ENCODE peak calls at places on chromosomes 6 and 20, in five cellular contexts. One of them, this sample, is unnamed.

GRCh38 chr6:133961831-133962230 is 8.8 kb downstream of the TBPL1 start:
- DNase-seq in dorsolateral prefrontal cortex: no peak
- DNase-seq in coronary artery: no peak
- DNase-seq in CD8-positive, alpha-beta T cell: no peak
- DNase-seq in body of pancreas: no peak
- DNase-seq in this sample: no peak

GRCh38 chr20:20752712-20753111 is 40.3 kb upstream of the RALGAPA2 start:
- DNase-seq in coronary artery: no peak
- DNase-seq in body of pancreas: no peak
- DNase-seq in dorsolateral prefrontal cortex: no peak
- DNase-seq in CD8-positive, alpha-beta T cell: no peak
- DNase-seq in this sample: no peak

GRCh38 chr20:50724851-50725721 is 6.3 kb upstream of the PARD6B start:
- DNase-seq in dorsolateral prefrontal cortex: peak; percentile 68
- DNase-seq in CD8-positive, alpha-beta T cell: no peak
- DNase-seq in body of pancreas: peak; percentile 42
- DNase-seq in coronary artery: peak; percentile 95
- DNase-seq in this sample: no peak

GRCh38 chr6:89007209-89008001 is 44.0 kb upstream of the RNGTT start:
- DNase-seq in body of pancreas: no peak
- DNase-seq in coronary artery: no peak
- DNase-seq in CD8-positive, alpha-beta T cell: no peak
- DNase-seq in dorsolateral prefrontal cortex: no peak
- DNase-seq in this sample: peak; percentile 38

GRCh38 chr20:4959582-4959981 is 41.7 kb downstream of the SLC23A2 start:
- DNase-seq in dorsolateral prefrontal cortex: no peak
- DNase-seq in coronary artery: no peak
- DNase-seq in CD8-positive, alpha-beta T cell: no peak
- DNase-seq in body of pancreas: no peak
- DNase-seq in this sample: no peak

GRCh38 chr6:25122001-25122400 is 157.2 kb upstream of the CARMIL1 start:
- DNase-seq in CD8-positive, alpha-beta T cell: no peak
- DNase-seq in body of pancreas: no peak
- DNase-seq in dorsolateral prefrontal cortex: no peak
- DNase-seq in coronary artery: no peak
- DNase-seq in this sample: no peak

GRCh38 chr6:46655803-46656202 is 3.0 kb downstream of the SLC25A27 start:
- DNase-seq in coronary artery: no peak
- DNase-seq in dorsolateral prefrontal cortex: no peak
- DNase-seq in CD8-positive, alpha-beta T cell: no peak
- DNase-seq in body of pancreas: peak; percentile 14
- DNase-seq in this sample: no peak

GRCh38 chr6:44228433-44228832 is 5.0 kb downstream of the SLC29A1 start:
- DNase-seq in coronary artery: no peak
- DNase-seq in body of pancreas: no peak
- DNase-seq in dorsolateral prefrontal cortex: peak; percentile 24
- DNase-seq in CD8-positive, alpha-beta T cell: no peak
- DNase-seq in this sample: no peak

GRCh38 chr20:10622657-10623418 is 51.0 kb downstream of the JAG1 start:
- DNase-seq in body of pancreas: peak; percentile 23
- DNase-seq in CD8-positive, alpha-beta T cell: no peak
- DNase-seq in coronary artery: no peak
- DNase-seq in dorsolateral prefrontal cortex: no peak
- DNase-seq in this sample: no peak

GRCh38 chr6:118739976-118740771 is 88.8 kb upstream of the CEP85L start:
- DNase-seq in body of pancreas: no peak
- DNase-seq in dorsolateral prefrontal cortex: no peak
- DNase-seq in CD8-positive, alpha-beta T cell: no peak
- DNase-seq in coronary artery: no peak
- DNase-seq in this sample: no peak

DNA sequence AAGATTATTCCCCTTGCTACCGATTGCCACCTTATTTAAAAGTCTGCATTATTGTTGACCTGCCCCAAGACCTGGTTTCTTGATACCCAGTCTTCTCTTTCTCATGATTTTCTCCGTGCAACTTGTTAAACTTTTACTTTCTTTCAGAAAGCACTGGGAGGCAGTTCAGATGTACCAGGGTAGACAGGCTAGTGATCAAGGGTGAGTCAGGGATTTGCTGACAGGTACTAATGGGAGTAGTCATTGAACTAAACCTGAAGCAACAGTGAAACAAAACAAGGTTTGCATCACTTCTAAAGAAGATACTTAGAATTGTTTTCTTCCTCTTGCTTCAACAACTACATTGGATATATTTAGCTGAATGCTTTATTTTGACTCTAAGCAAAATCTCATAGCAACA is 124.4 kb downstream of the KCNQ5 start:
- DNase-seq in coronary artery: no peak
- DNase-seq in dorsolateral prefrontal cortex: no peak
- DNase-seq in CD8-positive, alpha-beta T cell: no peak
- DNase-seq in body of pancreas: no peak
- DNase-seq in this sample: no peak
- H3K27ac ChIP-seq in coronary artery: no peak overlapping the region
- H3K27ac ChIP-seq in dorsolateral prefrontal cortex: no peak overlapping the region
- H3K27ac ChIP-seq in CD8-positive, alpha-beta T cell: no peak overlapping the region
- H3K27ac ChIP-seq in body of pancreas: no peak overlapping the region
- H3K27ac ChIP-seq in this sample: no peak overlapping the region

DNA sequence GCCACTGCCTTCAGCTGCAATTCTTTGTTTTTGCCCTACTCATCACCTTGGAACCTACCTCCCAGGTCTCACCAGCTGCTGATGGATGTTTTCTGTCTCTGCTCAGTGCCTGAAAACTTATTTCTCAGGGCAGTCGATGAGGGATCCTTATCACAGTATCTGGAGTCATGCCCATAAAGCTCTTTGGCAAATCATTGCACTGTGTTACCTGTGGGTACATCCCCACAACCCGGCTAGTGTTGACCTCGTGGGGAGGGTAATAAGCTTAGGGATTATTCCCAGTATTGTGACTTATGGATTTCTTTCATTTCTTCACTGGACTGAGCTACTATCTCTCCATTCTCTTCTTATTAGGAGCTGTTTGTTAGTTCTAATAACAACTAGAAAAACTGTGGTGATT is 91.7 kb downstream of the ELOVL5 start:
- DNase-seq in coronary artery: no peak
- DNase-seq in dorsolateral prefrontal cortex: no peak
- DNase-seq in CD8-positive, alpha-beta T cell: no peak
- DNase-seq in body of pancreas: no peak
- DNase-seq in this sample: no peak
- H3K27ac ChIP-seq in coronary artery: no peak overlapping the region
- H3K27ac ChIP-seq in dorsolateral prefrontal cortex: no peak overlapping the region
- H3K27ac ChIP-seq in CD8-positive, alpha-beta T cell: no peak overlapping the region
- H3K27ac ChIP-seq in body of pancreas: no peak overlapping the region
- H3K27ac ChIP-seq in this sample: no peak overlapping the region

GRCh38 chr20:1306316-1307135 is 22.4 kb downstream of the SDCBP2 start:
- DNase-seq in body of pancreas: no peak
- DNase-seq in dorsolateral prefrontal cortex: no peak
- DNase-seq in CD8-positive, alpha-beta T cell: no peak
- DNase-seq in coronary artery: no peak
- DNase-seq in this sample: peak; percentile 63

GRCh38 chr20:1304711-1305515 is 24.0 kb downstream of the SDCBP2 start:
- DNase-seq in body of pancreas: no peak
- DNase-seq in CD8-positive, alpha-beta T cell: no peak
- DNase-seq in dorsolateral prefrontal cortex: peak; percentile 45
- DNase-seq in coronary artery: no peak
- DNase-seq in this sample: peak; percentile 77

GRCh38 chr20:1307171-1307570 is 21.8 kb downstream of the SDCBP2 start:
- DNase-seq in coronary artery: no peak
- DNase-seq in dorsolateral prefrontal cortex: no peak
- DNase-seq in CD8-positive, alpha-beta T cell: no peak
- DNase-seq in body of pancreas: no peak
- DNase-seq in this sample: no peak

GRCh38 chr20:1307571-1307971 is 21.4 kb downstream of the SDCBP2 start:
- DNase-seq in CD8-positive, alpha-beta T cell: no peak
- DNase-seq in coronary artery: no peak
- DNase-seq in dorsolateral prefrontal cortex: no peak
- DNase-seq in body of pancreas: no peak
- DNase-seq in this sample: peak; percentile 58

GRCh38 chr20:1305682-1306081 is 23.3 kb downstream of the SDCBP2 start:
- DNase-seq in dorsolateral prefrontal cortex: peak; percentile 31
- DNase-seq in body of pancreas: no peak
- DNase-seq in coronary artery: no peak
- DNase-seq in CD8-positive, alpha-beta T cell: no peak
- DNase-seq in this sample: peak; percentile 76
- H3K27ac ChIP-seq in dorsolateral prefrontal cortex: peak overlapping the region; percentile 83
- H3K27ac ChIP-seq in body of pancreas: no peak overlapping the region
- H3K27ac ChIP-seq in coronary artery: no peak overlapping the region
- H3K27ac ChIP-seq in CD8-positive, alpha-beta T cell: no peak overlapping the region
- H3K27ac ChIP-seq in this sample: no peak overlapping the region

DNA sequence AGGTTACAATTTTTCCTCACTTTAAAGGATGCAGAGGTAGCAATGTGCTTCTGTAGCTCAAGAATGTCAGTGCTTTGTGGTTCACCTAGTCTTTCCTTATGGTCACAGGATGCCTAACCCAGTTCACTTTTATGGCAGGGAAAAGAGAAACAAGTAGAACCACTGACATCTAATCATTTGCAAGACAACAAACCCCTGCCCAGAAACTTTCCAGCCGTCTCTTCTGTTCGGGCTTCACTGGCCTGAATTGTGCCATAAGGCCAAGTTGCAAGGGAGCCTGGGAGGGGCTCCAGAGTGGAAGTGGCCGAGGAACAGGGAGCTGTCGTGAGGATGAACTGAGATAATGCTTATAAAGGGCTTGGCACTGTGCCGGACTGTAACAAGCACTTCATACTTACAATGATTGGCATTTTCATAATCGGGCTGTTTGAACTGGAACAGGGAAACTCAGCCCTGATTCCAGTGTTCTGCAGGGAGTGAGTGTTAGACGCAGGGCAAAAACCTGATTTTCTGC is 212.6 kb downstream of the BCAS1 start:
- DNase-seq in body of pancreas: peak; percentile 49
- DNase-seq in dorsolateral prefrontal cortex: no peak
- DNase-seq in coronary artery: no peak
- DNase-seq in CD8-positive, alpha-beta T cell: no peak
- DNase-seq in this sample: no peak
- H3K27ac ChIP-seq in body of pancreas: no peak overlapping the region
- H3K27ac ChIP-seq in dorsolateral prefrontal cortex: no peak overlapping the region
- H3K27ac ChIP-seq in coronary artery: no peak overlapping the region
- H3K27ac ChIP-seq in CD8-positive, alpha-beta T cell: no peak overlapping the region
- H3K27ac ChIP-seq in this sample: no peak overlapping the region

GRCh38 chr20:63119451-63120285 is 96.3 kb downstream of the YTHDF1 start:
- DNase-seq in coronary artery: no peak
- DNase-seq in dorsolateral prefrontal cortex: no peak
- DNase-seq in body of pancreas: no peak
- DNase-seq in CD8-positive, alpha-beta T cell: no peak
- DNase-seq in this sample: no peak

GRCh38 chr20:63118303-63118670 is 97.6 kb downstream of the YTHDF1 start:
- DNase-seq in CD8-positive, alpha-beta T cell: no peak
- DNase-seq in dorsolateral prefrontal cortex: no peak
- DNase-seq in body of pancreas: no peak
- DNase-seq in coronary artery: no peak
- DNase-seq in this sample: no peak

GRCh38 chr20:63117661-63118302 is 98.1 kb downstream of the YTHDF1 start:
- DNase-seq in body of pancreas: no peak
- DNase-seq in CD8-positive, alpha-beta T cell: no peak
- DNase-seq in dorsolateral prefrontal cortex: no peak
- DNase-seq in coronary artery: no peak
- DNase-seq in this sample: no peak

GRCh38 chr20:63120286-63121090 is 95.4 kb downstream of the YTHDF1 start:
- DNase-seq in dorsolateral prefrontal cortex: no peak
- DNase-seq in CD8-positive, alpha-beta T cell: no peak
- DNase-seq in body of pancreas: no peak
- DNase-seq in coronary artery: no peak
- DNase-seq in this sample: no peak

GRCh38 chr20:63118786-63119450 is 97.0 kb downstream of the YTHDF1 start:
- DNase-seq in dorsolateral prefrontal cortex: no peak
- DNase-seq in CD8-positive, alpha-beta T cell: no peak
- DNase-seq in coronary artery: no peak
- DNase-seq in body of pancreas: no peak
- DNase-seq in this sample: no peak
- H3K27ac ChIP-seq in dorsolateral prefrontal cortex: no peak overlapping the region
- H3K27ac ChIP-seq in CD8-positive, alpha-beta T cell: no peak overlapping the region
- H3K27ac ChIP-seq in coronary artery: no peak overlapping the region
- H3K27ac ChIP-seq in body of pancreas: no peak overlapping the region
- H3K27ac ChIP-seq in this sample: no peak overlapping the region

This sample was measured in upper lobe of left lung.